ENCODE peak calls at places on chromosome 1, in four cellular contexts. X is GM12878, H is H1, P is HepG2. R is an unnamed sample.

GRCh38 chr1:150009604-150010387 is 730 bp downstream of the OTUD7B start:
- DNase-seq in P (peak; percentile 35), H (no peak), X (no peak), R (peak; percentile 35)

GRCh38 chr1:246182149-246182851 is 324.8 kb downstream of the SMYD3 start:
- DNase-seq in P (no peak), H (no peak), X (no peak), R (no peak)

GRCh38 chr1:84412316-84412942 is 14.1 kb downstream of the DNASE2B start:
- DNase-seq in P (no peak), X (no peak), H (no peak), R (no peak)

GRCh38 chr1:228270032-228270431 is 62.2 kb downstream of the OBSCN start:
- DNase-seq in P (no peak), X (no peak), H (no peak), R (no peak)

GRCh38 chr1:151822404-151822803 is 9.2 kb downstream of the RORC start:
- DNase-seq in X (no peak), H (no peak), P (no peak), R (no peak)

GRCh38 chr1:65114312-65114711 is 33.7 kb upstream of the AK4 start:
- DNase-seq in X (no peak), P (peak; percentile 12), H (no peak), R (no peak)

GRCh38 chr1:109730666-109731065 is 10.2 kb downstream of the GSTM3 start:
- DNase-seq in X (no peak), P (no peak), H (no peak), R (no peak)

GRCh38 chr1:223225061-223225460 is 82.0 kb upstream of the TLR5 start:
- DNase-seq in X (no peak), H (no peak), P (no peak), R (no peak)

GRCh38 chr1:247360116-247360898 is 28.6 kb upstream of the ZNF496 start:
- DNase-seq in X (no peak), P (no peak), H (no peak), R (no peak)

GRCh38 chr1:22918644-22919043 is 54.0 kb downstream of the LACTBL1 start:
- DNase-seq in H (no peak), X (no peak), P (no peak), R (no peak)

GRCh38 chr1:93801471-93801870 is 77.5 kb downstream of the DNTTIP2 start:
- DNase-seq in P (peak; percentile 86), H (no peak), X (no peak), R (no peak)

GRCh38 chr1:93807301-93807930 is 71.6 kb downstream of the DNTTIP2 start:
- DNase-seq in H (no peak), X (no peak), P (no peak), R (peak; percentile 66)

GRCh38 chr1:93810316-93810715 is 68.7 kb downstream of the DNTTIP2 start:
- DNase-seq in X (no peak), P (no peak), H (no peak), R (no peak)

GRCh38 chr1:93805027-93805426 is 74.0 kb downstream of the DNTTIP2 start:
- DNase-seq in X (no peak), P (no peak), H (no peak), R (no peak)

DNA sequence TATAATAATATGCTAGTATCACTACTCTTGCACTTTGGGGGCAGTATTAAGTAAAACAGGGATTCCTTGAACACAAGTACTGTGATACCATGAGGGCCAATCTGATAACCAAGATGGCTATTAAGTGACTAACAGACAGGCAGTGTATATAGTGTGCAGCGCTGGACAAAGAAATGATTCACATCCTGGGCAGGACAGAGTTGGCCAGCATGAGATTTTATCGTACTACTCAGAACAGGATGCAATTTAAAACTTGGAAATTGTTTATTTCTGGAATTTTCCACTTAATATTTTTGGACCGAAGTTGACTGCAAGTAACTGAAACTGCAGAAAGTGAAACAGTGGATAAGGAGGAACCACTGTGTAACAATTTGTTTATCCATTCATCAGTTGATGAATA is 74.6 kb downstream of the DNTTIP2 start:
- DNase-seq in H (no peak), P (no peak), X (no peak), R (no peak)
- H3K9ac ChIP-seq in H (no peak overlapping the region), P (no peak overlapping the region), X (no peak overlapping the region), R (no peak overlapping the region)

GRCh38 chr1:108079550-108079949 is 114.6 kb upstream of the VAV3 start:
- DNase-seq in P (no peak), H (no peak), X (no peak), R (no peak)
- H3K4me3 ChIP-seq in P (no peak overlapping the region), H (no peak overlapping the region), X (no peak overlapping the region), R (no peak overlapping the region)

GRCh38 chr1:92483442-92484170 is 3.1 kb downstream of the GFI1 start:
- DNase-seq in P (no peak), H (peak; percentile 87), X (no peak), R (no peak)

GRCh38 chr1:92486251-92487077 is at the start of gene GFI1:
- DNase-seq in P (peak; percentile 49), X (no peak), H (peak; percentile 68), R (no peak)

GRCh38 chr1:92485374-92486250 is 1.1 kb downstream of the GFI1 start:
- DNase-seq in P (peak; percentile 49), H (peak; percentile 76), X (no peak), R (no peak)

GRCh38 chr1:92484171-92484471 is 2.6 kb downstream of the GFI1 start:
- DNase-seq in P (no peak), H (no peak), X (no peak), R (no peak)

DNA sequence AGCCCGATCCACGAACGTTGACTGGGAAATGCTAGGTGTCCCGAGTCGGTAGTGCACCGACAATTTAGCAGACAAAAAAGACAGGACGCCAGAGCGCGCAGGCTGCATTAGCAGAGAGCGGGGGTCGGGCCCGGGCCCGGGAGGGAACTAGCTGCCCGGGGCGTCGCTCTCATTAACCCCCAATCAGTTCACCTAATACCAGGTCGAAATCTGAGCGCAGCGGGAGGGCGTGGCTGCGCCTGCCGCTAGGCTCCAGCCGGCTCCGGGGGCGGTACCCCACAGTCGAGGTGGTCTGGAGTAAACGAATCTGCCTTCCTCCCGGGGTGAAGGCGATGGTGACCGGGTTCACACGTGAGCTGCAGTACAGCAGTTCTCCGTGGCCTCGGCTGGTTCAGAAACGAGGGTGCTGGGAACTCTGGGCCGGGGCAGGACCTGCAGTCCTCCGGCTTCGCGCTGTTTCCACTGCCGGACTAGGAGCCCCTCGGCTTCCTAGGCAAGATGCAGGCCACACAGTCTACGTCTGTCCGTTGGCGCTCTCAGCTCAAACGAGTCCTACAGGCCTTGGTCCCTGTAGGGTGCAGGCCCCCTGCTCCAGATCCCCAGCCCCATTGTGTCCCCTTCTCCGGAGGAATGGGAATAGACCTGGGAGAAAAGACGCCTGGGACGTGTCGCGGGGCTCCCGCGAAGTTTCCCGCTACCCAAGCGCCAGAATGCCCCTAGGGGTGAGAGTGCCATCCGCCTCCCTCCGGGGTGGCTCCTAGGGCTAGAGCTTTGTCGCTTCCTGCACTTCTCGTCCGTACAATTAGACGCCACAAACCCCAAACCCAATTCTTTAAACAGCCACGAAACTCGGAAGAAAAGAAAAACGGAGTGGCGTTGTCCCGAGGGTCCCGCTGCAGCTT is 2.0 kb downstream of the GFI1 start:
- DNase-seq in X (no peak), P (no peak), H (peak; percentile 79), R (no peak)
- TF ChIP-seq SUZ12 in X (no peak), P (no peak), H (peak; percentile 83), R (peak; percentile 81)

GRCh38 chr1:236282719-236283118 is 961 bp upstream of the ERO1B start:
- DNase-seq in X (no peak), H (no peak), P (no peak), R (no peak)

GRCh38 chr1:236284291-236284711 is 2.5 kb upstream of the ERO1B start:
- DNase-seq in P (no peak), H (no peak), X (peak; percentile 92), R (no peak)

GRCh38 chr1:236280438-236281285 is 1.1 kb downstream of the ERO1B start:
- DNase-seq in P (no peak), H (peak; percentile 60), X (no peak), R (no peak)

GRCh38 chr1:236281286-236282158 is at the start of gene ERO1B:
- DNase-seq in X (peak; percentile 73), P (peak; percentile 89), H (peak; percentile 98), R (peak; percentile 99)

DNA sequence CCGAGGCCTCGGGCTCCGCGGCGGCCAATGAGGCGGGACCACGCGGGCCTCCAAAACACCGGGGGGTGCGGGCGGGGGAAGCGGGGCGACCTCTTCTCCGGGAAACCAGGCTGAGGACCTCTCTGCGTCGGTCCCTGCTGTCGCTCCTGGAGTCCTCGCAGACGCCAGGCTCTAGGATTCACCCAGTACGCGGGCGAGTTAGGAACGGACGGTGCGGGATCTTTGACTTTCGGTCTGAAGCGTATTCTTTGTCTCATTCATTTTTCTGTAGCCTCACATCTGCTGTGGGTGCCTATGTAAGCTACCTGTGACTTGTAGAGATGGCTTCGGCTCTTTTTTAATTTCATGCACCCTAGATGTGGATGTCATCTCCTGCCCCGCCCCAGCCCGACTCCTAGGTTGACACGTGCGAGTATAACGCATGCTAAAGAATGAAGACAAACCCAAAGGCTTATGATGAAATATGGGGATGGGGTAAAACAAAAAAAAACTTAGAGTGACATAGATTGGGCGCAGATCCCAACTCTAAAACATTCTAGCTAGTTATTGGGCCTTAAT is 480 bp upstream of the ERO1B start:
- DNase-seq in P (no peak), H (no peak), X (no peak), R (no peak)
- H3K9ac ChIP-seq in P (peak overlapping the region; percentile 32), H (peak overlapping the region; percentile 75), X (peak overlapping the region; percentile 73), R (peak overlapping the region; percentile 76)

GRCh38 chr1:39701092-39701460 is 9.8 kb upstream of the HPCAL4 start:
- DNase-seq in H (no peak), P (no peak), X (no peak), R (no peak)
- H3K4me3 ChIP-seq in H (peak overlapping the region; percentile 48), P (no peak overlapping the region), X (no peak overlapping the region), R (no peak overlapping the region)

DNA sequence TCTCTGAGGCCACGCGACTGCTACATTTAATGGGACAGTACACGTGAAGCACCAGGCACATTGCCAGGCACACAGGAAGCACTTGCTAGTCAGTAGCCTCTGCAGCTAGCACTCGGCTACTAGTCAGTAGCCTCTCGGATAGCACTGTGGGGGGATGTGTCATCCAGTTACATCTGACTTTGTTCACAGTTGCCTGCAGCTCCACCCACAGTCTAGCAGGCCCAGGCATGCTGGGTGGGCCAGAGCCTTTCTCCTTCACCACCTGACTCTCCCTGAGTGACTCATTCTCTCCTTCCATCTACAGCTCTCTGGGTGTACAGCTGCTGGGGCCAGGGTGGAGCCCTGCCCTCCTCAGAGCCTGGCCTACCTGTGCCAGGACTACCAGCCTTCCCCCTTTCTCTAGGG is 51.5 kb downstream of the PTPRF start:
- DNase-seq in X (peak; percentile 54), H (no peak), P (peak; percentile 64), R (peak; percentile 59)
- TF ChIP-seq SUZ12 in X (no peak), H (no peak), P (no peak), R (no peak)

GRCh38 chr1:27138927-27139326 is 16.0 kb downstream of the SLC9A1 start:
- DNase-seq in P (no peak), H (no peak), X (no peak), R (no peak)

GRCh38 chr1:27141266-27142003 is 13.5 kb downstream of the SLC9A1 start:
- DNase-seq in P (no peak), H (no peak), X (no peak), R (no peak)

GRCh38 chr1:27138368-27138767 is 16.6 kb downstream of the SLC9A1 start:
- DNase-seq in P (no peak), X (no peak), H (no peak), R (no peak)

GRCh38 chr1:27137544-27138075 is 17.3 kb downstream of the SLC9A1 start:
- DNase-seq in P (peak; percentile 14), X (no peak), H (no peak), R (no peak)

DNA sequence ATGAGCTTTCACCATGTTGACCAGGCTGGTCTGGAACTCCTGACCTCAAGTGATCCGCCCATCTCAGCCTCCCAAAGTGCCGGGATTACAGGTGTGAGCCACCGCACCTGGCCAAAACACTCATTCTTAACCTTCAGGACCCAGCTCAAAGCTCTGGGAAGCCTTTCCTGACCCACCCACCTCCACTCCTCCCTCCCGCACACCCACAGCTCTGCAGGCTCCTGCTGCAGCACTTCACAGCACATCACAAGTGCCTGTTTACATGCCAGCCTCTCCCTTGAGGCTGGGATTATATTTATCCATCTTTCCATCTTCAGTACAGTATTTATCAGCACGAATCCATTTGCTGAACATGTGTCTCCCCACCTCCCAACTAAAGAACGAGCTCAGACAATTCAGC is 14.9 kb downstream of the SLC9A1 start:
- DNase-seq in P (no peak), H (no peak), X (no peak), R (no peak)
- H3K9ac ChIP-seq in P (no peak overlapping the region), H (no peak overlapping the region), X (no peak overlapping the region), R (no peak overlapping the region)